ENCODE peak calls at places on chromosomes 2 and 18, in four cellular contexts. K, S, M and F are unnamed samples.

GRCh38 chr18:77853859-77854258 is 604.2 kb downstream of the GALR1 start:
- DNase-seq in K (no peak), S (no peak), M (no peak), F (no peak)

GRCh38 chr18:32158108-32158624 is 31.7 kb upstream of the MEP1B start:
- DNase-seq in K (peak), S (peak), M (peak), F (peak)

GRCh38 chr18:21163647-21164625 is 52.3 kb upstream of the ROCK1 start:
- DNase-seq in K (peak), S (no peak), M (peak), F (peak)

GRCh38 chr2:13884271-13884976 is 748.1 kb upstream of the LRATD1 start:
- DNase-seq in K (no peak), S (no peak), M (peak), F (no peak)

GRCh38 chr2:170261566-170261965 is 83.6 kb downstream of the MYO3B start:
- DNase-seq in K (no peak), S (no peak), M (no peak), F (no peak)

GRCh38 chr2:162560291-162560690 is 216.4 kb downstream of the GCA start:
- DNase-seq in K (no peak), S (no peak), M (no peak), F (no peak)

GRCh38 chr2:46335404-46335965 is 38.3 kb downstream of the EPAS1 start:
- DNase-seq in K (no peak), S (no peak), M (no peak), F (peak)

GRCh38 chr18:44170208-44170880 is 510.3 kb upstream of the SETBP1 start:
- DNase-seq in K (no peak), S (no peak), M (peak), F (no peak)

GRCh38 chr18:3682061-3682460 is 232.1 kb downstream of the TGIF1 start:
- DNase-seq in K (no peak), S (no peak), M (no peak), F (no peak)

GRCh38 chr2:30601375-30601774 is 154.3 kb downstream of the LCLAT1 start:
- DNase-seq in K (no peak), S (no peak), M (no peak), F (no peak)

GRCh38 chr2:203722411-203722810 is 16.0 kb downstream of the CD28 start:
- DNase-seq in K (no peak), S (no peak), M (no peak), F (no peak)

GRCh38 chr2:38665854-38666577 is at the start of gene GALM:
- DNase-seq in K (no peak), S (no peak), M (no peak), F (peak)

GRCh38 chr2:31476511-31477171 is 62.1 kb upstream of the XDH start:
- DNase-seq in K (no peak), S (no peak), M (no peak), F (no peak)

GRCh38 chr2:134231965-134232340 is 21.9 kb upstream of the MGAT5 start:
- DNase-seq in K (no peak), S (no peak), M (no peak), F (no peak)

GRCh38 chr2:75424936-75425619 is 135.7 kb downstream of the EVA1A start:
- DNase-seq in K (no peak), S (no peak), M (peak), F (peak)

GRCh38 chr18:12645751-12646203 is 12.1 kb downstream of the SPIRE1 start:
- DNase-seq in K (no peak), S (no peak), M (no peak), F (peak)

GRCh38 chr2:56522605-56523089 is 338.9 kb downstream of the CCDC85A start:
- DNase-seq in K (no peak), S (peak), M (peak), F (peak)

GRCh38 chr2:6846967-6847695 is 18.6 kb downstream of the CMPK2 start:
- DNase-seq in K (no peak), S (no peak), M (no peak), F (no peak)

GRCh38 chr18:78303519-78303918 is 676.1 kb upstream of the SALL3 start:
- DNase-seq in K (no peak), S (no peak), M (no peak), F (no peak)

GRCh38 chr2:8803658-8804379 is 33.6 kb downstream of the KIDINS220 start:
- DNase-seq in K (peak), S (no peak), M (peak), F (peak)

GRCh38 chr2:223010641-223011040 is 41.3 kb upstream of the KCNE4 start:
- DNase-seq in K (no peak), S (no peak), M (no peak), F (no peak)

GRCh38 chr18:13726972-13727331 is 479 bp downstream of the RNMT start:
- DNase-seq in K (peak), S (no peak), M (peak), F (peak)

GRCh38 chr2:43508209-43508608 is 87.6 kb downstream of the THADA start:
- DNase-seq in K (no peak), S (no peak), M (no peak), F (no peak)

GRCh38 chr2:71685073-71685848 is 231.9 kb downstream of the DYSF start:
- DNase-seq in K (no peak), S (no peak), M (no peak), F (no peak)

GRCh38 chr18:77234504-77235365 is 14.9 kb upstream of the GALR1 start:
- DNase-seq in K (no peak), S (no peak), M (no peak), F (no peak)

GRCh38 chr18:23106575-23106974 is 28.7 kb upstream of the CABLES1 start:
- DNase-seq in K (peak), S (no peak), M (peak), F (no peak)

GRCh38 chr2:188434018-188434417 is 142.3 kb downstream of the GULP1 start:
- DNase-seq in K (no peak), S (no peak), M (no peak), F (no peak)

GRCh38 chr2:121334581-121335293 is 49.7 kb upstream of the TFCP2L1 start:
- DNase-seq in K (no peak), S (no peak), M (no peak), F (no peak)

GRCh38 chr2:121237980-121238665 is 46.9 kb downstream of the TFCP2L1 start:
- DNase-seq in K (no peak), S (no peak), M (no peak), F (no peak)

GRCh38 chr2:121479882-121480522 is 50.7 kb upstream of the RNU4ATAC start:
- DNase-seq in K (no peak), S (no peak), M (peak), F (peak)

GRCh38 chr2:206939340-206939739 is at the start of gene CPO:
- DNase-seq in K (no peak), S (no peak), M (no peak), F (no peak)

GRCh38 chr18:21085579-21086161 is 25.9 kb downstream of the ROCK1 start:
- DNase-seq in K (no peak), S (no peak), M (no peak), F (no peak)

GRCh38 chr2:120661551-120661950 is 74.1 kb upstream of the GLI2 start:
- DNase-seq in K (no peak), S (no peak), M (no peak), F (peak)

GRCh38 chr18:70419526-70419925 is 130.7 kb downstream of the SOCS6 start:
- DNase-seq in K (no peak), S (no peak), M (peak), F (peak)

GRCh38 chr2:151268085-151268484 is 6.4 kb upstream of the RBM43 start:
- DNase-seq in K (no peak), S (no peak), M (no peak), F (no peak)

GRCh38 chr18:77000527-77000926 is 132.1 kb downstream of the MBP start:
- DNase-seq in K (peak), S (no peak), M (peak), F (peak)

GRCh38 chr2:151361674-151362380 is 4.4 kb downstream of the TNFAIP6 start:
- DNase-seq in K (no peak), S (no peak), M (no peak), F (no peak)

GRCh38 chr2:160035125-160035524 is 27.3 kb downstream of the PLA2R1 start:
- DNase-seq in K (no peak), S (no peak), M (no peak), F (no peak)

GRCh38 chr2:134668821-134669220 is 50.0 kb downstream of the TMEM163 start:
- DNase-seq in K (no peak), S (no peak), M (peak), F (no peak)